ENCODE peak calls at places on chromosomes 16 and 17, in four cellular contexts. G is A549, X is GM23338, Y is SK-N-SH. P is an unnamed sample.

GRCh38 chr17:69335018-69335417 is 8.1 kb upstream of the ABCA5 start:
- DNase-seq in G (peak; percentile 68), X (peak; percentile 75), Y (peak; percentile 36), P (peak; percentile 37)

GRCh38 chr16:23296994-23297393 is 5.1 kb upstream of the SCNN1B start:
- DNase-seq in G (peak; percentile 57), X (peak; percentile 79), Y (peak; percentile 55), P (peak; percentile 22)

GRCh38 chr17:79364695-79365094 is 246.2 kb downstream of the RBFOX3 start:
- DNase-seq in G (no peak), X (no peak), Y (no peak), P (no peak)

GRCh38 chr17:58455491-58455890 is 32.7 kb downstream of the HSF5 start:
- DNase-seq in G (no peak), X (no peak), Y (no peak), P (no peak)

GRCh38 chr17:7884581-7885356 is 3.8 kb upstream of the CHD3 start:
- DNase-seq in G (no peak), X (peak; percentile 24), Y (peak; percentile 55), P (peak; percentile 9)

GRCh38 chr17:15023589-15023988 is 241.5 kb downstream of the PMP22 start:
- DNase-seq in G (no peak), X (no peak), Y (no peak), P (no peak)

GRCh38 chr16:46972971-46973456 is 460 bp downstream of the DNAJA2 start:
- DNase-seq in G (no peak), X (peak; percentile 51), Y (peak; percentile 72), P (no peak)

GRCh38 chr17:78477913-78478756 is 99.1 kb downstream of the DNAH17 start:
- DNase-seq in G (no peak), X (no peak), Y (no peak), P (no peak)

GRCh38 chr16:85648070-85648714 is 35.1 kb downstream of the GSE1 start:
- DNase-seq in G (no peak), X (no peak), Y (no peak), P (no peak)

GRCh38 chr16:16865374-16865773 is 486.4 kb downstream of the NPIPA7 start:
- DNase-seq in G (no peak), X (no peak), Y (no peak), P (no peak)

GRCh38 chr17:46027326-46028325 is 28.6 kb downstream of the STH start:
- DNase-seq in G (no peak), X (no peak), Y (no peak), P (no peak)

GRCh38 chr17:67105213-67105612 is 60.9 kb downstream of the CACNG1 start:
- DNase-seq in G (no peak), X (no peak), Y (no peak), P (peak; percentile 9)

GRCh38 chr17:54944796-54945195 is 23.7 kb downstream of the COX11 start:
- DNase-seq in G (no peak), X (no peak), Y (no peak), P (no peak)

GRCh38 chr17:47789611-47790520 is 31.7 kb downstream of the OSBPL7 start:
- DNase-seq in G (peak; percentile 79), X (peak; percentile 80), Y (peak; percentile 96), P (no peak)

GRCh38 chr17:50244771-50245170 is 29.5 kb upstream of the TMEM92 start:
- DNase-seq in G (no peak), X (no peak), Y (no peak), P (no peak)

GRCh38 chr17:51493206-51493605 is 232.9 kb downstream of the UTP18 start:
- DNase-seq in G (no peak), X (no peak), Y (no peak), P (no peak)

GRCh38 chr16:89431158-89431584 is 59.2 kb downstream of the ANKRD11 start:
- DNase-seq in G (peak; percentile 70), X (no peak), Y (no peak), P (no peak)

GRCh38 chr17:45948881-45949624 is 50.0 kb upstream of the STH start:
- DNase-seq in G (peak; percentile 81), X (peak; percentile 87), Y (no peak), P (peak; percentile 8)

GRCh38 chr17:19726615-19727376 is 10.4 kb upstream of the SLC47A2 start:
- DNase-seq in G (no peak), X (no peak), Y (no peak), P (no peak)

GRCh38 chr17:59846391-59847165 is 46.2 kb downstream of the TUBD1 start:
- DNase-seq in G (peak; percentile 99), X (peak; percentile 62), Y (no peak), P (no peak)

GRCh38 chr17:30380106-30380420 is 1.3 kb downstream of the CPD start:
- DNase-seq in G (no peak), X (no peak), Y (no peak), P (no peak)

GRCh38 chr17:76772842-76773521 is 35.1 kb downstream of the MFSD11 start:
- DNase-seq in G (peak; percentile 55), X (no peak), Y (peak; percentile 64), P (no peak)

GRCh38 chr17:44722254-44722653 is 13.8 kb downstream of the DBF4B start:
- DNase-seq in G (no peak), X (no peak), Y (no peak), P (no peak)

GRCh38 chr16:52251495-52251894 is 295.4 kb downstream of the TOX3 start:
- DNase-seq in G (no peak), X (peak; percentile 36), Y (no peak), P (no peak)

GRCh38 chr17:42276609-42277341 is 584 bp upstream of the STAT5B start:
- DNase-seq in G (peak; percentile 66), X (peak; percentile 66), Y (peak; percentile 74), P (peak; percentile 41)

GRCh38 chr16:2854700-2855309 is 3.2 kb downstream of the PRSS22 start:
- DNase-seq in G (no peak), X (peak; percentile 71), Y (peak; percentile 46), P (peak; percentile 34)

GRCh38 chr16:55487048-55487803 is 8.2 kb downstream of the MMP2 start:
- DNase-seq in G (no peak), X (no peak), Y (no peak), P (no peak)

GRCh38 chr16:10093564-10093963 is 88.7 kb downstream of the GRIN2A start:
- DNase-seq in G (no peak), X (no peak), Y (no peak), P (peak; percentile 6)

GRCh38 chr17:20116683-20117309 is 107.6 kb downstream of the SPECC1 start:
- DNase-seq in G (peak; percentile 75), X (peak; percentile 89), Y (peak; percentile 66), P (no peak)

GRCh38 chr16:684961-685696 is 995 bp upstream of the JMJD8 start:
- DNase-seq in G (no peak), X (no peak), Y (no peak), P (peak; percentile 90)
- H3K4me3 ChIP-seq in G (peak overlapping the region; percentile 76), X (no peak overlapping the region), Y (peak overlapping the region; percentile 68), P (peak overlapping the region; percentile 47)

DNA sequence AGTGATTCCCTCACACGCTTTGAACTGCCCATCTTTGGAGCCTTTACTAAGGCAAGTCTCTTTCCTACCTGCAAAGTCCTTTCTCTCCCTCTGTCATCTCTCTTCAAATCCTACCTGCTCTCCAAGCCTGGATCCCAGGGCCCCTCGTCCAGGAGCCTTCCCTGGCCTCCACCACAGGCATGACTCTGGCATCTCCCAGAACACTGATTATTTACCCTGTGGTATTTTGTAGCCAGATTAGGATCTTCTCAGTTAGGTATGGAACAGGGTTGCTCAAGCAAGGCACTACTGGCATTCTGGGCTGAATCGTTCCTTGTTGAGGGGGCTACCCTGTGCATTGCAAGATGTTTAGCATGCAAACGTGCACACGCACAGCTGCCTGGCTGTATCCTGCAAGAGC is 31.9 kb upstream of the POLR3E start:
- DNase-seq in G (no peak), X (no peak), Y (peak; percentile 52), P (no peak)
- TF ChIP-seq REST in G (no peak), X (no peak), Y (no peak), P (no peak)

GRCh38 chr17:81713004-81713555 is 996 bp downstream of the SLC25A10 start:
- DNase-seq in G (no peak), X (no peak), Y (peak; percentile 69), P (no peak)

GRCh38 chr17:81708739-81709185 is 3.3 kb upstream of the SLC25A10 start:
- DNase-seq in G (no peak), X (no peak), Y (no peak), P (no peak)

GRCh38 chr17:81711814-81712467 is at the start of gene SLC25A10:
- DNase-seq in G (peak; percentile 87), X (peak; percentile 84), Y (peak; percentile 99), P (peak; percentile 91)

GRCh38 chr17:81712468-81713003 is 452 bp downstream of the SLC25A10 start:
- DNase-seq in G (peak; percentile 63), X (no peak), Y (peak; percentile 90), P (no peak)

GRCh38 chr17:81710514-81711308 is 1.4 kb upstream of the SLC25A10 start:
- DNase-seq in G (no peak), X (no peak), Y (no peak), P (peak; percentile 95)
- H3K4me3 ChIP-seq in G (no peak overlapping the region), X (peak overlapping the region; percentile 77), Y (peak overlapping the region; percentile 80), P (peak overlapping the region; percentile 12)

DNA sequence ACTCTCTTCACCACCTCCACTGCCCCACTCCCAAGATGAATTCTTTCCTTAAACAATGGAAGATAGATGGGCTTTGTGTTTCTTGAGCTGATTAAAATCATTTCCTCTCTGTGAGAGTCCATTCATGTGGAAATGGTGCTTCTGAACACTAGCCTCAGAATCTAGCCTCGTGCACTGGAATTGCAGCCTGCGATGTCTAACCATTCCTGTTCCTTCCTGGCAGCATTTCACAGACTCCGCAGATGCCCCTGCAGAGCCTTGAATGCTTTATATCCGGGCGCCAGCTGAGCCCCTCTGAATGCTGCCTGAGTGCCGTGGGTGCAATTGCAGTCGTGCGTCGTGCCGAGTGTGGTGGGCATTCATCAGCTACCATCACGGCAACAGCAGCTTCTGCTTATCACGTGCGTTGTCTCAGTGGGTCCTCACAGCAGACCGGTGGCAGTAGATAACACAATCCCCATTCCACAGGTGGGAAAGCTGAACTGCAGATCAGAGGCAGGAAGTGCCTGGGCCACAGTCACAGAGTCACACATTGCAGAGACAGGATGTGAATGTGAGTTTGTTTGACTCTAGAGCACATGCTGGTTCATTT is 172.8 kb upstream of the WSCD1 start:
- DNase-seq in G (no peak), X (peak; percentile 67), Y (no peak), P (no peak)
- TF ChIP-seq REST in G (no peak), X (no peak), Y (no peak), P (no peak)

DNA sequence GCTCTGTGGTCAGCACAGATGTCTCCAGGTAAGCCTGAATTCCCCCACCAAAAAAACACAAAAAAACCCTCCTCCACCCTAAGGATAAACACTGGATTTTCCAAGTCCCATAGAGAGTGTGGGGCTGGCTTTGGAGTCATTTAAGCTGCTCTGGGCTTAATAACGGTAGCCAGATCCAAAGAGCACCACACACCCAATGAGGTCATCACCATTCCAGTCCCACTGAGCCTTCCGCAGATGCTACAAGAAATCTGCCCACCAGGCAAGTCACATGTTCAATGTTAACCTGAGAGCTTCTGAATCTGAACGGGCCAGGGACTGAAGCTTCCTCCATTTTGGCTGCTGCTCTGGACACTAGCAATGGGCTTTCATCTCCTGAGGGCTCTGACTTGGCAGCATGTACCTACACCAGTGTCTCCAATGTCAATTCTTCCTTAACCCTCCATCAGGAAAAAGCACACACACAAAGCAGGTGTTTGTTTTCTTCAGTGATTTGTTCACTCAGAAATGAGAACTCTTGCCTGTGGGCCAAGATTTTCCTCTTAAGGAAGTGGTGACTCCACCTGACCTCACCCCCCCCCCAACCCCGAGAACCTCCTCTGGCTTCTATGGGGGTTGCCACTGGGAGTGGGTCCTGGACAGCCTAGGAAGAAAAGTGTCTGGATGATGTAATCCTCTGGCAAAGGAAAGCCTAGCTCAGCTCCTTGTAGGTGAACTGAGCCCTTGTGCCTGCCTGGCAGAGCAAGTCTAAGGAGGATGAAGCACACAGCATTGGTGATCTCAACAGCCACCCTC is 220.1 kb downstream of the FOXL1 start:
- DNase-seq in G (no peak), X (no peak), Y (no peak), P (no peak)
- H3K4me3 ChIP-seq in G (no peak overlapping the region), X (no peak overlapping the region), Y (no peak overlapping the region), P (no peak overlapping the region)

GRCh38 chr16:73232555-73233422 is 184.9 kb upstream of the ZFHX3 start:
- DNase-seq in G (peak; percentile 92), X (no peak), Y (peak; percentile 39), P (no peak)
- TF ChIP-seq REST in G (no peak), X (no peak), Y (no peak), P (no peak)